ENCODE peak calls at places on chromosomes 1 and 21, in eight cellular contexts. Q is stimulated activated CD8-positive, alpha-beta memory T cell treated with anti-CD3 and anti-CD28 coated beads, Interleukin-2, amount 100 ng/mL, for 48 hours; Z is mucosa of descending colon; V is endothelial cell; B is NCI-H774; M is left lung; T is GM23338; R is bronchial epithelial cell. J is an unnamed sample.

GRCh38 chr1:87176514-87176913 is 152.2 kb upstream of the LMO4 start:
- DNase-seq in Q (no peak), Z (no peak), V (no peak), B (no peak), M (no peak), T (no peak), R (no peak), J (no peak)

GRCh38 chr1:109969907-109970306 is 14.7 kb upstream of the AHCYL1 start:
- DNase-seq in Q (no peak), Z (no peak), V (no peak), B (no peak), M (no peak), T (no peak), R (no peak), J (no peak)

GRCh38 chr1:230138561-230139239 is 71.7 kb downstream of the GALNT2 start:
- DNase-seq in Q (no peak), Z (no peak), V (no peak), B (no peak), M (no peak), T (no peak), R (no peak), J (no peak)

GRCh38 chr1:7553042-7553690 is 217.9 kb upstream of the VAMP3 start:
- DNase-seq in Q (no peak), Z (peak; percentile 5), V (no peak), B (no peak), M (no peak), T (peak; percentile 11), R (no peak), J (no peak)

GRCh38 chr1:184300446-184300845 is 86.4 kb upstream of the C1orf21 start:
- DNase-seq in Q (no peak), Z (no peak), V (no peak), B (no peak), M (no peak), T (no peak), R (peak; percentile 31), J (no peak)

GRCh38 chr1:163826500-163826899 is 504.7 kb downstream of the NUF2 start:
- DNase-seq in Q (no peak), Z (no peak), V (no peak), B (peak; percentile 88), M (no peak), T (no peak), R (no peak), J (no peak)

GRCh38 chr1:179141592-179142244 is 59.8 kb downstream of the TOR3A start:
- DNase-seq in Q (peak; percentile 12), Z (no peak), V (no peak), B (no peak), M (no peak), T (no peak), R (peak; percentile 91), J (no peak)

GRCh38 chr1:209549384-209550001 is 34.0 kb upstream of the CAMK1G start:
- DNase-seq in Q (no peak), Z (no peak), V (peak; percentile 22), B (no peak), M (no peak), T (peak; percentile 79), R (no peak), J (no peak)

GRCh38 chr1:15245593-15246325 is 1.3 kb upstream of the FHAD1 start:
- DNase-seq in Q (no peak), Z (no peak), V (no peak), B (no peak), M (no peak), T (no peak), R (peak; percentile 65), J (peak; percentile 33)

GRCh38 chr1:241658081-241658793 is 6.2 kb downstream of the WDR64 start:
- DNase-seq in Q (no peak), Z (no peak), V (no peak), B (no peak), M (no peak), T (no peak), R (peak; percentile 49), J (no peak)

GRCh38 chr1:237542525-237543418 is 347.9 kb downstream of the ZP4 start:
- DNase-seq in Q (no peak), Z (no peak), V (no peak), B (no peak), M (no peak), T (peak; percentile 35), R (no peak), J (no peak)

GRCh38 chr21:35291963-35292627 is 243.0 kb upstream of the RUNX1 start:
- DNase-seq in Q (no peak), Z (no peak), V (no peak), B (no peak), M (no peak), T (no peak), R (no peak), J (no peak)

GRCh38 chr1:42680921-42681683 is 1.1 kb upstream of the YBX1 start:
- DNase-seq in Q (no peak), Z (peak; percentile 28), V (no peak), B (no peak), M (no peak), T (peak; percentile 51), R (peak; percentile 30), J (no peak)

GRCh38 chr1:225882699-225883615 is 777 bp upstream of the TMEM63A start:
- DNase-seq in Q (no peak), Z (peak; percentile 78), V (peak; percentile 51), B (peak; percentile 27), M (peak; percentile 89), T (peak; percentile 65), R (no peak), J (peak; percentile 38)

GRCh38 chr1:22883406-22883805 is 89.3 kb downstream of the LACTBL1 start:
- DNase-seq in Q (no peak), Z (no peak), V (no peak), B (no peak), M (no peak), T (no peak), R (no peak), J (no peak)

GRCh38 chr1:45568421-45568820 is 15.4 kb upstream of the NASP start:
- DNase-seq in Q (no peak), Z (no peak), V (no peak), B (no peak), M (no peak), T (no peak), R (no peak), J (no peak)

GRCh38 chr1:7588457-7588827 is 182.7 kb upstream of the VAMP3 start:
- DNase-seq in Q (no peak), Z (no peak), V (no peak), B (no peak), M (peak; percentile 60), T (no peak), R (no peak), J (no peak)

GRCh38 chr1:239219679-239220078 is 166.7 kb upstream of the CHRM3 start:
- DNase-seq in Q (no peak), Z (no peak), V (no peak), B (no peak), M (no peak), T (peak; percentile 25), R (no peak), J (no peak)

GRCh38 chr21:36065497-36066036 is 4.3 kb upstream of the CBR1 start:
- DNase-seq in Q (no peak), Z (no peak), V (no peak), B (peak; percentile 36), M (no peak), T (no peak), R (peak; percentile 74), J (no peak)

GRCh38 chr21:39562791-39563770 is 49.7 kb upstream of the B3GALT5 start:
- DNase-seq in Q (no peak), Z (no peak), V (no peak), B (no peak), M (no peak), T (no peak), R (no peak), J (no peak)

GRCh38 chr1:5296135-5296930 is 641.9 kb downstream of the AJAP1 start:
- DNase-seq in Q (no peak), Z (no peak), V (no peak), B (no peak), M (no peak), T (no peak), R (no peak), J (no peak)

GRCh38 chr21:35204850-35205564 is 155.9 kb upstream of the RUNX1 start:
- DNase-seq in Q (no peak), Z (peak; percentile 51), V (peak; percentile 7), B (no peak), M (peak; percentile 82), T (peak; percentile 40), R (no peak), J (peak; percentile 70)

GRCh38 chr1:2789164-2789985 is 12.1 kb downstream of the TTC34 start:
- DNase-seq in Q (no peak), Z (no peak), V (no peak), B (no peak), M (peak; percentile 45), T (peak; percentile 65), R (no peak), J (no peak)

GRCh38 chr1:237672748-237673147 is 218.0 kb downstream of the ZP4 start:
- DNase-seq in Q (no peak), Z (no peak), V (no peak), B (no peak), M (no peak), T (peak; percentile 23), R (peak; percentile 5), J (no peak)

GRCh38 chr1:205570173-205570501 is 61.7 kb downstream of the ELK4 start:
- DNase-seq in Q (no peak), Z (no peak), V (no peak), B (no peak), M (no peak), T (no peak), R (no peak), J (no peak)

GRCh38 chr21:35352066-35352770 is 303.1 kb upstream of the RUNX1 start:
- DNase-seq in Q (no peak), Z (no peak), V (no peak), B (no peak), M (no peak), T (no peak), R (peak; percentile 89), J (no peak)

GRCh38 chr21:39314155-39315027 is 959 bp upstream of the BRWD1 start:
- DNase-seq in Q (peak; percentile 37), Z (no peak), V (peak; percentile 61), B (peak; percentile 36), M (no peak), T (peak; percentile 75), R (peak; percentile 57), J (peak; percentile 29)

GRCh38 chr1:24092979-24093378 is 19.0 kb downstream of the MYOM3 start:
- DNase-seq in Q (no peak), Z (no peak), V (no peak), B (no peak), M (no peak), T (no peak), R (no peak), J (no peak)

GRCh38 chr1:156845055-156845952 is 13.6 kb downstream of the INSRR start:
- DNase-seq in Q (no peak), Z (no peak), V (no peak), B (no peak), M (no peak), T (peak; percentile 62), R (no peak), J (no peak)

GRCh38 chr1:184870319-184870718 is 104.0 kb downstream of the NIBAN1 start:
- DNase-seq in Q (no peak), Z (no peak), V (no peak), B (no peak), M (no peak), T (no peak), R (no peak), J (no peak)

GRCh38 chr1:98086796-98087195 is 166.0 kb upstream of the DPYD start:
- DNase-seq in Q (no peak), Z (no peak), V (no peak), B (no peak), M (no peak), T (peak; percentile 54), R (peak; percentile 98), J (no peak)

GRCh38 chr21:45055861-45056260 is 18.5 kb upstream of the ADARB1 start:
- DNase-seq in Q (no peak), Z (no peak), V (no peak), B (no peak), M (no peak), T (no peak), R (no peak), J (no peak)

GRCh38 chr1:246142320-246142893 is 364.7 kb downstream of the SMYD3 start:
- DNase-seq in Q (no peak), Z (no peak), V (no peak), B (no peak), M (no peak), T (no peak), R (peak; percentile 97), J (no peak)

J was measured in mucosa of gallbladder.